ENCODE peak calls at places on chromosomes 13 and 19, in eight cellular contexts. One of them, this sample, is unnamed.

GRCh38 chr19:2768365-2769132 is 14.5 kb downstream of the SGTA start:
- DNase-seq in stimulated activated naive CD8-positive, alpha-beta T cell treated with anti-CD3 and anti-CD28 coated beads, Interleukin-15, amount 100 ng/mL, for 72 hours: no peak
- DNase-seq in stimulated activated CD4-positive, alpha-beta T cell treated with anti-CD3 and anti-CD28 coated beads, Interleukin-4, amount 100 ng/mL, for 48 hours: no peak
- DNase-seq in endothelial cell: no peak
- DNase-seq in ELR: no peak
- DNase-seq in mucosa of descending colon: no peak
- DNase-seq in choroid plexus epithelial cell: no peak
- DNase-seq in activated CD4-positive, alpha-beta T cell treated with anti-CD3 and anti-CD28 coated beads, Interleukin-2, amount 50 U/mL, for 48 hours: no peak
- DNase-seq in this sample: no peak

GRCh38 chr19:55677572-55678028 is 2.6 kb downstream of the EPN1 start:
- DNase-seq in stimulated activated naive CD8-positive, alpha-beta T cell treated with anti-CD3 and anti-CD28 coated beads, Interleukin-15, amount 100 ng/mL, for 72 hours: no peak
- DNase-seq in stimulated activated CD4-positive, alpha-beta T cell treated with anti-CD3 and anti-CD28 coated beads, Interleukin-4, amount 100 ng/mL, for 48 hours: no peak
- DNase-seq in endothelial cell: peak; percentile 45
- DNase-seq in ELR: no peak
- DNase-seq in mucosa of descending colon: no peak
- DNase-seq in choroid plexus epithelial cell: peak; percentile 19
- DNase-seq in activated CD4-positive, alpha-beta T cell treated with anti-CD3 and anti-CD28 coated beads, Interleukin-2, amount 50 U/mL, for 48 hours: no peak
- DNase-seq in this sample: no peak

GRCh38 chr13:44738463-44738862 is 162.3 kb upstream of the TSC22D1 start:
- DNase-seq in stimulated activated naive CD8-positive, alpha-beta T cell treated with anti-CD3 and anti-CD28 coated beads, Interleukin-15, amount 100 ng/mL, for 72 hours: no peak
- DNase-seq in stimulated activated CD4-positive, alpha-beta T cell treated with anti-CD3 and anti-CD28 coated beads, Interleukin-4, amount 100 ng/mL, for 48 hours: no peak
- DNase-seq in endothelial cell: no peak
- DNase-seq in ELR: no peak
- DNase-seq in mucosa of descending colon: no peak
- DNase-seq in choroid plexus epithelial cell: no peak
- DNase-seq in activated CD4-positive, alpha-beta T cell treated with anti-CD3 and anti-CD28 coated beads, Interleukin-2, amount 50 U/mL, for 48 hours: no peak
- DNase-seq in this sample: no peak

GRCh38 chr13:26518433-26519084 is 38.9 kb upstream of the WASF3 start:
- DNase-seq in stimulated activated naive CD8-positive, alpha-beta T cell treated with anti-CD3 and anti-CD28 coated beads, Interleukin-15, amount 100 ng/mL, for 72 hours: no peak
- DNase-seq in stimulated activated CD4-positive, alpha-beta T cell treated with anti-CD3 and anti-CD28 coated beads, Interleukin-4, amount 100 ng/mL, for 48 hours: no peak
- DNase-seq in endothelial cell: no peak
- DNase-seq in ELR: no peak
- DNase-seq in mucosa of descending colon: no peak
- DNase-seq in choroid plexus epithelial cell: peak; percentile 19
- DNase-seq in activated CD4-positive, alpha-beta T cell treated with anti-CD3 and anti-CD28 coated beads, Interleukin-2, amount 50 U/mL, for 48 hours: no peak
- DNase-seq in this sample: no peak

GRCh38 chr13:48221301-48222190 is 11.5 kb upstream of the ITM2B start:
- DNase-seq in stimulated activated naive CD8-positive, alpha-beta T cell treated with anti-CD3 and anti-CD28 coated beads, Interleukin-15, amount 100 ng/mL, for 72 hours: no peak
- DNase-seq in stimulated activated CD4-positive, alpha-beta T cell treated with anti-CD3 and anti-CD28 coated beads, Interleukin-4, amount 100 ng/mL, for 48 hours: no peak
- DNase-seq in endothelial cell: no peak
- DNase-seq in ELR: no peak
- DNase-seq in mucosa of descending colon: no peak
- DNase-seq in choroid plexus epithelial cell: peak; percentile 44
- DNase-seq in activated CD4-positive, alpha-beta T cell treated with anti-CD3 and anti-CD28 coated beads, Interleukin-2, amount 50 U/mL, for 48 hours: no peak
- DNase-seq in this sample: peak; percentile 28

GRCh38 chr13:102128216-102128800 is 273.5 kb downstream of the FGF14 start:
- DNase-seq in stimulated activated naive CD8-positive, alpha-beta T cell treated with anti-CD3 and anti-CD28 coated beads, Interleukin-15, amount 100 ng/mL, for 72 hours: no peak
- DNase-seq in stimulated activated CD4-positive, alpha-beta T cell treated with anti-CD3 and anti-CD28 coated beads, Interleukin-4, amount 100 ng/mL, for 48 hours: no peak
- DNase-seq in endothelial cell: no peak
- DNase-seq in ELR: peak; percentile 27
- DNase-seq in mucosa of descending colon: no peak
- DNase-seq in choroid plexus epithelial cell: peak; percentile 53
- DNase-seq in activated CD4-positive, alpha-beta T cell treated with anti-CD3 and anti-CD28 coated beads, Interleukin-2, amount 50 U/mL, for 48 hours: no peak
- DNase-seq in this sample: peak; percentile 62

GRCh38 chr13:111219306-111219705 is 101.1 kb upstream of the TEX29 start:
- DNase-seq in stimulated activated naive CD8-positive, alpha-beta T cell treated with anti-CD3 and anti-CD28 coated beads, Interleukin-15, amount 100 ng/mL, for 72 hours: no peak
- DNase-seq in stimulated activated CD4-positive, alpha-beta T cell treated with anti-CD3 and anti-CD28 coated beads, Interleukin-4, amount 100 ng/mL, for 48 hours: no peak
- DNase-seq in endothelial cell: no peak
- DNase-seq in ELR: no peak
- DNase-seq in mucosa of descending colon: peak; percentile 14
- DNase-seq in choroid plexus epithelial cell: peak; percentile 97
- DNase-seq in activated CD4-positive, alpha-beta T cell treated with anti-CD3 and anti-CD28 coated beads, Interleukin-2, amount 50 U/mL, for 48 hours: no peak
- DNase-seq in this sample: no peak

GRCh38 chr19:39017646-39018045 is 14.7 kb downstream of the FBXO27 start:
- DNase-seq in stimulated activated naive CD8-positive, alpha-beta T cell treated with anti-CD3 and anti-CD28 coated beads, Interleukin-15, amount 100 ng/mL, for 72 hours: no peak
- DNase-seq in stimulated activated CD4-positive, alpha-beta T cell treated with anti-CD3 and anti-CD28 coated beads, Interleukin-4, amount 100 ng/mL, for 48 hours: no peak
- DNase-seq in endothelial cell: no peak
- DNase-seq in ELR: no peak
- DNase-seq in mucosa of descending colon: no peak
- DNase-seq in choroid plexus epithelial cell: no peak
- DNase-seq in activated CD4-positive, alpha-beta T cell treated with anti-CD3 and anti-CD28 coated beads, Interleukin-2, amount 50 U/mL, for 48 hours: no peak
- DNase-seq in this sample: no peak

GRCh38 chr13:89066868-89067466 is 1395.8 kb downstream of the SLITRK5 start:
- DNase-seq in stimulated activated naive CD8-positive, alpha-beta T cell treated with anti-CD3 and anti-CD28 coated beads, Interleukin-15, amount 100 ng/mL, for 72 hours: peak; percentile 8
- DNase-seq in stimulated activated CD4-positive, alpha-beta T cell treated with anti-CD3 and anti-CD28 coated beads, Interleukin-4, amount 100 ng/mL, for 48 hours: no peak
- DNase-seq in endothelial cell: peak; percentile 56
- DNase-seq in ELR: peak; percentile 77
- DNase-seq in mucosa of descending colon: peak; percentile 70
- DNase-seq in choroid plexus epithelial cell: peak; percentile 69
- DNase-seq in activated CD4-positive, alpha-beta T cell treated with anti-CD3 and anti-CD28 coated beads, Interleukin-2, amount 50 U/mL, for 48 hours: no peak
- DNase-seq in this sample: peak; percentile 1

GRCh38 chr13:81683526-81683925 is 1342.6 kb upstream of the SPRY2 start:
- DNase-seq in stimulated activated naive CD8-positive, alpha-beta T cell treated with anti-CD3 and anti-CD28 coated beads, Interleukin-15, amount 100 ng/mL, for 72 hours: no peak
- DNase-seq in stimulated activated CD4-positive, alpha-beta T cell treated with anti-CD3 and anti-CD28 coated beads, Interleukin-4, amount 100 ng/mL, for 48 hours: no peak
- DNase-seq in endothelial cell: no peak
- DNase-seq in ELR: no peak
- DNase-seq in mucosa of descending colon: no peak
- DNase-seq in choroid plexus epithelial cell: no peak
- DNase-seq in activated CD4-positive, alpha-beta T cell treated with anti-CD3 and anti-CD28 coated beads, Interleukin-2, amount 50 U/mL, for 48 hours: no peak
- DNase-seq in this sample: no peak

GRCh38 chr19:36257512-36257876 is 42.6 kb downstream of the ZNF146 start:
- DNase-seq in stimulated activated naive CD8-positive, alpha-beta T cell treated with anti-CD3 and anti-CD28 coated beads, Interleukin-15, amount 100 ng/mL, for 72 hours: no peak
- DNase-seq in stimulated activated CD4-positive, alpha-beta T cell treated with anti-CD3 and anti-CD28 coated beads, Interleukin-4, amount 100 ng/mL, for 48 hours: no peak
- DNase-seq in endothelial cell: no peak
- DNase-seq in ELR: no peak
- DNase-seq in mucosa of descending colon: no peak
- DNase-seq in choroid plexus epithelial cell: no peak
- DNase-seq in activated CD4-positive, alpha-beta T cell treated with anti-CD3 and anti-CD28 coated beads, Interleukin-2, amount 50 U/mL, for 48 hours: no peak
- DNase-seq in this sample: no peak

This sample was measured in M059J.